ENCODE peak calls at places on chromosomes 7 and 10, in ten cellular contexts. G is PC-3, L is HCT116, E is mesendoderm, Y is endothelial cell of umbilical vein, K is neuronal stem cell, M is H1, N is mesenchymal stem cell, A is astrocyte, W is IMR-90. D is an unnamed sample.
A peak's percentile ranks its signal among the peaks of the same experiment; 100 is the strongest.

GRCh38 chr7:46544396-46545008 is 623.4 kb upstream of the IGFBP3 start:
- DNase-seq in G (peak; percentile 76), L (peak; percentile 48), E (peak; percentile 45), Y (peak; percentile 72), K (no peak), M (no peak), N (peak; percentile 93), A (peak; percentile 84), W (peak; percentile 90), D (no peak)

GRCh38 chr7:31986878-31987518 is 83.2 kb downstream of the PDE1C start:
- DNase-seq in G (peak; percentile 65), L (no peak), E (no peak), Y (peak; percentile 85), K (no peak), M (no peak), N (peak; percentile 79), A (peak; percentile 68), W (peak; percentile 77), D (no peak)

GRCh38 chr7:31744294-31744874 is 57.4 kb downstream of the PPP1R17 start:
- DNase-seq in G (peak; percentile 85), L (peak; percentile 53), E (peak; percentile 69), Y (peak; percentile 79), K (peak; percentile 63), M (no peak), N (peak; percentile 74), A (peak; percentile 56), W (peak; percentile 73), D (peak; percentile 57)

GRCh38 chr7:36100293-36100692 is 52.8 kb upstream of the EEPD1 start:
- DNase-seq in G (no peak), L (no peak), E (no peak), Y (no peak), K (no peak), M (no peak), N (no peak), A (peak; percentile 58), W (no peak), D (no peak)

GRCh38 chr7:96004598-96004997 is 232.2 kb downstream of the DYNC1I1 start:
- DNase-seq in G (no peak), L (no peak), E (no peak), Y (no peak), K (no peak), M (no peak), N (no peak), A (no peak), W (no peak), D (no peak)

GRCh38 chr10:76111986-76112825 is 680.8 kb downstream of the LRMDA start:
- DNase-seq in G (no peak), L (no peak), E (peak; percentile 62), Y (no peak), K (no peak), M (no peak), N (peak; percentile 45), A (no peak), W (no peak), D (no peak)

GRCh38 chr7:26156454-26157365 is 4.7 kb downstream of the NFE2L3 start:
- DNase-seq in G (peak; percentile 93), L (peak; percentile 28), E (peak; percentile 53), Y (peak; percentile 95), K (no peak), M (no peak), N (peak; percentile 96), A (peak; percentile 96), W (peak; percentile 97), D (peak; percentile 59)

GRCh38 chr7:130961128-130961601 is 227.2 kb upstream of the KLF14 start:
- DNase-seq in G (no peak), L (peak; percentile 75), E (no peak), Y (no peak), K (no peak), M (no peak), N (peak; percentile 89), A (peak; percentile 93), W (peak; percentile 77), D (peak; percentile 89)

GRCh38 chr10:122165492-122165832 is 105.6 kb upstream of the BTBD16 start:
- DNase-seq in G (no peak), L (no peak), E (no peak), Y (no peak), K (no peak), M (no peak), N (no peak), A (no peak), W (no peak), D (no peak)

GRCh38 chr10:88944813-88945212 is 7.8 kb downstream of the ACTA2 start:
- DNase-seq in G (no peak), L (no peak), E (no peak), Y (no peak), K (no peak), M (no peak), N (no peak), A (no peak), W (no peak), D (no peak)

GRCh38 chr7:43879477-43879876 is 10.2 kb upstream of the MRPS24 start:
- DNase-seq in G (peak; percentile 30), L (no peak), E (no peak), Y (peak; percentile 77), K (no peak), M (no peak), N (peak; percentile 78), A (peak; percentile 81), W (peak; percentile 93), D (no peak)

GRCh38 chr10:82811621-82812020 is 936.6 kb downstream of the NRG3 start:
- DNase-seq in G (no peak), L (no peak), E (peak; percentile 60), Y (peak; percentile 21), K (no peak), M (peak; percentile 7), N (peak; percentile 38), A (no peak), W (no peak), D (no peak)

GRCh38 chr7:137682596-137682995 is 164.2 kb downstream of the DGKI start:
- DNase-seq in G (peak; percentile 16), L (no peak), E (no peak), Y (no peak), K (no peak), M (no peak), N (no peak), A (peak; percentile 99), W (peak; percentile 88), D (no peak)

GRCh38 chr7:55591282-55591931 is 19.1 kb upstream of the VOPP1 start:
- DNase-seq in G (no peak), L (no peak), E (no peak), Y (no peak), K (no peak), M (no peak), N (no peak), A (no peak), W (no peak), D (no peak)

GRCh38 chr7:47609803-47610452 is 28.0 kb upstream of the TNS3 start:
- DNase-seq in G (no peak), L (no peak), E (no peak), Y (no peak), K (no peak), M (no peak), N (peak; percentile 84), A (peak; percentile 90), W (peak; percentile 97), D (no peak)
- H3K4me3 ChIP-seq in G (no peak overlapping the region), L (no peak overlapping the region), E (no peak overlapping the region), Y (no peak overlapping the region), K (no peak overlapping the region), M (no peak overlapping the region), N (no peak overlapping the region), A (no peak overlapping the region), W (no peak overlapping the region), D (no peak overlapping the region)

DNA sequence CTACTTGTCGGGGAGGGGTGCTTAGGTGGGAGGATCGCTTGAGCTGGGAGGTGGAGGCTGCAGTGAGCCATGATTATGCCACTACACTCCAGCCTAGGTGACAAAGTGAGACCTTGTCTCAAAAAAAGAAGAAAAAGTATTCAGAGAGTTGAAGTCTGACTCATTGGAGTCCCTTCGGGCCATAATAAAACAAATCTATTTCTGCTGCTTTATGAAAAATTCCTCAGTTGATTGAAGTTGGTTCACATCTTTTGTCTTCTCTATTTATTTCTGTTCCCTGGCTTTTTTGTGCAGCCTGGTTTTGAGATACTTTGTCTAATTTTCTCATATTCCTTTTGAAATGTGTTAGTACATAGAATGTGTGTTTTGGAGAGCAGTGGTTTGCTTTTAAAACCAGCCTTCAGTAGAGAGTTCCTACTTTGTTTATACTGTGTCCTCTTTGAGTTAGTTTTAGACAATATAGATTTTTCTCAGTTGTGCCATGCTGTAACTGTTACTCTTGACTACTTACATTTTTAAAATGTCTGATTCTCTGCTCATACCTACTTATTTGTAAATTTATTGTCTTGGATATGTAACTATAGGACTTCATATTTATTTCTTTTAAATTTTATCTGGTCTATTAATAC is 36.7 kb downstream of the LUC7L2 start:
- DNase-seq in G (peak; percentile 7), L (no peak), E (no peak), Y (no peak), K (no peak), M (no peak), N (peak; percentile 30), A (peak; percentile 2), W (peak; percentile 13), D (no peak)
- H3K4me2 ChIP-seq in G (no peak overlapping the region), L (no peak overlapping the region), E (no peak overlapping the region), Y (no peak overlapping the region), K (no peak overlapping the region), M (no peak overlapping the region), N (no peak overlapping the region), A (no peak overlapping the region), W (peak overlapping the region; percentile 62), D (no peak overlapping the region)

GRCh38 chr10:132555648-132556575 is 18.3 kb downstream of the INPP5A start:
- DNase-seq in G (no peak), L (no peak), E (no peak), Y (no peak), K (no peak), M (no peak), N (no peak), A (no peak), W (no peak), D (no peak)
- H3K9ac ChIP-seq in G (no peak overlapping the region), L (no peak overlapping the region), E (no peak overlapping the region), Y (no peak overlapping the region), K (peak overlapping the region; percentile 79), M (no peak overlapping the region), N (no peak overlapping the region), A (no peak overlapping the region), W (no peak overlapping the region), D (no peak overlapping the region)

GRCh38 chr10:102436312-102436711 is 3.9 kb upstream of the CUEDC2 start:
- DNase-seq in G (no peak), L (no peak), E (no peak), Y (no peak), K (no peak), M (no peak), N (no peak), A (no peak), W (no peak), D (no peak)

GRCh38 chr10:102434251-102434913 is 2.0 kb upstream of the CUEDC2 start:
- DNase-seq in G (no peak), L (no peak), E (peak; percentile 49), Y (no peak), K (no peak), M (no peak), N (peak; percentile 75), A (no peak), W (peak; percentile 64), D (no peak)

GRCh38 chr10:102433619-102434046 is 1.3 kb upstream of the CUEDC2 start:
- DNase-seq in G (no peak), L (no peak), E (no peak), Y (no peak), K (no peak), M (no peak), N (no peak), A (no peak), W (no peak), D (no peak)

GRCh38 chr10:102435529-102436233 is 3.3 kb upstream of the CUEDC2 start:
- DNase-seq in G (no peak), L (no peak), E (no peak), Y (no peak), K (no peak), M (no peak), N (no peak), A (no peak), W (no peak), D (peak; percentile 77)

GRCh38 chr10:102435098-102435497 is 2.7 kb upstream of the CUEDC2 start:
- DNase-seq in G (no peak), L (no peak), E (no peak), Y (no peak), K (no peak), M (no peak), N (no peak), A (no peak), W (no peak), D (no peak)
- H3K4me3 ChIP-seq in G (no peak overlapping the region), L (no peak overlapping the region), E (no peak overlapping the region), Y (no peak overlapping the region), K (no peak overlapping the region), M (peak overlapping the region; percentile 52), N (no peak overlapping the region), A (no peak overlapping the region), W (no peak overlapping the region), D (no peak overlapping the region)

D was measured in DND-41.